ENCODE peak calls at places on chromosome 4, in six cellular contexts. One of them, this sample, is unnamed.

GRCh38 chr4:21002976-21003375 is 302.7 kb downstream of the PACRGL start:
- DNase-seq in ELF-1: no peak
- DNase-seq in NCI-H2171 treated with DMSO at 0.1 percent for 48 hours: no peak
- DNase-seq in cardiac muscle cell: no peak
- DNase-seq in A549: no peak
- DNase-seq in right cardiac atrium: no peak
- DNase-seq in this sample: no peak

GRCh38 chr4:114807357-114807756 is 208.8 kb downstream of the UGT8 start:
- DNase-seq in ELF-1: no peak
- DNase-seq in NCI-H2171 treated with DMSO at 0.1 percent for 48 hours: no peak
- DNase-seq in cardiac muscle cell: no peak
- DNase-seq in A549: no peak
- DNase-seq in right cardiac atrium: no peak
- DNase-seq in this sample: no peak

GRCh38 chr4:184506527-184507121 is 32.3 kb upstream of the IRF2 start:
- DNase-seq in ELF-1: peak
- DNase-seq in NCI-H2171 treated with DMSO at 0.1 percent for 48 hours: peak
- DNase-seq in cardiac muscle cell: no peak
- DNase-seq in A549: peak
- DNase-seq in right cardiac atrium: no peak
- DNase-seq in this sample: no peak

GRCh38 chr4:23789765-23790164 is 100.1 kb downstream of the PPARGC1A start:
- DNase-seq in ELF-1: peak
- DNase-seq in NCI-H2171 treated with DMSO at 0.1 percent for 48 hours: no peak
- DNase-seq in cardiac muscle cell: peak
- DNase-seq in A549: no peak
- DNase-seq in right cardiac atrium: peak
- DNase-seq in this sample: no peak

GRCh38 chr4:128221556-128221955 is 66.1 kb downstream of the PGRMC2 start:
- DNase-seq in ELF-1: no peak
- DNase-seq in NCI-H2171 treated with DMSO at 0.1 percent for 48 hours: no peak
- DNase-seq in cardiac muscle cell: no peak
- DNase-seq in A549: no peak
- DNase-seq in right cardiac atrium: no peak
- DNase-seq in this sample: no peak

GRCh38 chr4:3463556-3464348 is 646 bp downstream of the DOK7 start:
- DNase-seq in ELF-1: no peak
- DNase-seq in NCI-H2171 treated with DMSO at 0.1 percent for 48 hours: no peak
- DNase-seq in cardiac muscle cell: no peak
- DNase-seq in A549: no peak
- DNase-seq in right cardiac atrium: peak
- DNase-seq in this sample: no peak

GRCh38 chr4:11700751-11701226 is 272.1 kb upstream of the HS3ST1 start:
- DNase-seq in ELF-1: no peak
- DNase-seq in NCI-H2171 treated with DMSO at 0.1 percent for 48 hours: no peak
- DNase-seq in cardiac muscle cell: no peak
- DNase-seq in A549: no peak
- DNase-seq in right cardiac atrium: no peak
- DNase-seq in this sample: no peak

GRCh38 chr4:151781026-151781425 is 20.2 kb upstream of the GATB start:
- DNase-seq in ELF-1: no peak
- DNase-seq in NCI-H2171 treated with DMSO at 0.1 percent for 48 hours: peak
- DNase-seq in cardiac muscle cell: no peak
- DNase-seq in A549: no peak
- DNase-seq in right cardiac atrium: peak
- DNase-seq in this sample: no peak

GRCh38 chr4:163600731-163601130 is 106.2 kb downstream of the TMA16 start:
- DNase-seq in ELF-1: no peak
- DNase-seq in NCI-H2171 treated with DMSO at 0.1 percent for 48 hours: no peak
- DNase-seq in cardiac muscle cell: no peak
- DNase-seq in A549: no peak
- DNase-seq in right cardiac atrium: no peak
- DNase-seq in this sample: no peak

GRCh38 chr4:39255916-39256315 is 73.6 kb downstream of the WDR19 start:
- DNase-seq in ELF-1: no peak
- DNase-seq in NCI-H2171 treated with DMSO at 0.1 percent for 48 hours: no peak
- DNase-seq in cardiac muscle cell: peak
- DNase-seq in A549: no peak
- DNase-seq in right cardiac atrium: no peak
- DNase-seq in this sample: no peak

GRCh38 chr4:24568425-24568824 is 15.9 kb downstream of the DHX15 start:
- DNase-seq in ELF-1: no peak
- DNase-seq in NCI-H2171 treated with DMSO at 0.1 percent for 48 hours: no peak
- DNase-seq in cardiac muscle cell: peak
- DNase-seq in A549: no peak
- DNase-seq in right cardiac atrium: no peak
- DNase-seq in this sample: no peak

GRCh38 chr4:41363384-41363981 is 106.8 kb downstream of the UCHL1 start:
- DNase-seq in ELF-1: peak
- DNase-seq in NCI-H2171 treated with DMSO at 0.1 percent for 48 hours: no peak
- DNase-seq in cardiac muscle cell: peak
- DNase-seq in A549: no peak
- DNase-seq in right cardiac atrium: peak
- DNase-seq in this sample: no peak

GRCh38 chr4:17236686-17237085 is 275.2 kb downstream of the QDPR start:
- DNase-seq in ELF-1: no peak
- DNase-seq in NCI-H2171 treated with DMSO at 0.1 percent for 48 hours: no peak
- DNase-seq in cardiac muscle cell: peak
- DNase-seq in A549: no peak
- DNase-seq in right cardiac atrium: no peak
- DNase-seq in this sample: no peak

GRCh38 chr4:2731907-2732314 is 24.2 kb downstream of the TNIP2 start:
- DNase-seq in ELF-1: no peak
- DNase-seq in NCI-H2171 treated with DMSO at 0.1 percent for 48 hours: no peak
- DNase-seq in cardiac muscle cell: no peak
- DNase-seq in A549: no peak
- DNase-seq in right cardiac atrium: no peak
- DNase-seq in this sample: no peak